ENCODE peak calls at places on chromosomes 4 and X, in ten cellular contexts. One of them, this sample, is unnamed.

GRCh38 chr4:1298461-1298860 is 8.8 kb downstream of the MAEA start:
- DNase-seq in B cell: no peak
- DNase-seq in activated CD4-positive, alpha-beta T cell treated with anti-CD3 and anti-CD28 coated beads for 24 hours: no peak
- DNase-seq in CD8-positive, alpha-beta memory T cell: no peak
- DNase-seq in stimulated activated CD4-positive, alpha-beta T cell treated with anti-CD3 and anti-CD28 coated beads, Interleukin-15, amount 100 ng/mL, for 1 hour: no peak
- DNase-seq in COR-L47: no peak
- DNase-seq in HCT116: no peak
- DNase-seq in NCI-H187: no peak
- DNase-seq in GF-D8: no peak
- DNase-seq in cardiac septum: no peak
- DNase-seq in this sample: no peak

GRCh38 chr4:176788971-176789370 is 3.8 kb downstream of the VEGFC start:
- DNase-seq in B cell: no peak
- DNase-seq in activated CD4-positive, alpha-beta T cell treated with anti-CD3 and anti-CD28 coated beads for 24 hours: no peak
- DNase-seq in CD8-positive, alpha-beta memory T cell: no peak
- DNase-seq in stimulated activated CD4-positive, alpha-beta T cell treated with anti-CD3 and anti-CD28 coated beads, Interleukin-15, amount 100 ng/mL, for 1 hour: no peak
- DNase-seq in COR-L47: no peak
- DNase-seq in HCT116: no peak
- DNase-seq in NCI-H187: no peak
- DNase-seq in GF-D8: no peak
- DNase-seq in cardiac septum: no peak
- DNase-seq in this sample: no peak

GRCh38 chr4:169115144-169115896 is 105.3 kb upstream of the CBR4 start:
- DNase-seq in B cell: no peak
- DNase-seq in activated CD4-positive, alpha-beta T cell treated with anti-CD3 and anti-CD28 coated beads for 24 hours: no peak
- DNase-seq in CD8-positive, alpha-beta memory T cell: no peak
- DNase-seq in stimulated activated CD4-positive, alpha-beta T cell treated with anti-CD3 and anti-CD28 coated beads, Interleukin-15, amount 100 ng/mL, for 1 hour: no peak
- DNase-seq in COR-L47: no peak
- DNase-seq in HCT116: no peak
- DNase-seq in NCI-H187: no peak
- DNase-seq in GF-D8: no peak
- DNase-seq in cardiac septum: no peak
- DNase-seq in this sample: no peak

GRCh38 chrX:53288173-53288572 is 6.8 kb upstream of the IQSEC2 start:
- DNase-seq in B cell: no peak
- DNase-seq in activated CD4-positive, alpha-beta T cell treated with anti-CD3 and anti-CD28 coated beads for 24 hours: no peak
- DNase-seq in CD8-positive, alpha-beta memory T cell: peak
- DNase-seq in stimulated activated CD4-positive, alpha-beta T cell treated with anti-CD3 and anti-CD28 coated beads, Interleukin-15, amount 100 ng/mL, for 1 hour: no peak
- DNase-seq in COR-L47: peak
- DNase-seq in HCT116: no peak
- DNase-seq in NCI-H187: no peak
- DNase-seq in GF-D8: no peak
- DNase-seq in cardiac septum: peak
- DNase-seq in this sample: peak

GRCh38 chr4:168488800-168489404 is 8.0 kb upstream of the PALLD start:
- DNase-seq in B cell: no peak
- DNase-seq in activated CD4-positive, alpha-beta T cell treated with anti-CD3 and anti-CD28 coated beads for 24 hours: no peak
- DNase-seq in CD8-positive, alpha-beta memory T cell: no peak
- DNase-seq in stimulated activated CD4-positive, alpha-beta T cell treated with anti-CD3 and anti-CD28 coated beads, Interleukin-15, amount 100 ng/mL, for 1 hour: no peak
- DNase-seq in COR-L47: no peak
- DNase-seq in HCT116: no peak
- DNase-seq in NCI-H187: no peak
- DNase-seq in GF-D8: peak
- DNase-seq in cardiac septum: no peak
- DNase-seq in this sample: no peak

GRCh38 chr4:88097781-88098180 is 60.7 kb downstream of the ABCG2 start:
- DNase-seq in B cell: no peak
- DNase-seq in activated CD4-positive, alpha-beta T cell treated with anti-CD3 and anti-CD28 coated beads for 24 hours: no peak
- DNase-seq in CD8-positive, alpha-beta memory T cell: no peak
- DNase-seq in stimulated activated CD4-positive, alpha-beta T cell treated with anti-CD3 and anti-CD28 coated beads, Interleukin-15, amount 100 ng/mL, for 1 hour: no peak
- DNase-seq in COR-L47: no peak
- DNase-seq in HCT116: no peak
- DNase-seq in NCI-H187: no peak
- DNase-seq in GF-D8: no peak
- DNase-seq in cardiac septum: no peak
- DNase-seq in this sample: no peak

GRCh38 chr4:141801558-141801957 is 165.2 kb downstream of the IL15 start:
- DNase-seq in B cell: no peak
- DNase-seq in activated CD4-positive, alpha-beta T cell treated with anti-CD3 and anti-CD28 coated beads for 24 hours: no peak
- DNase-seq in CD8-positive, alpha-beta memory T cell: no peak
- DNase-seq in stimulated activated CD4-positive, alpha-beta T cell treated with anti-CD3 and anti-CD28 coated beads, Interleukin-15, amount 100 ng/mL, for 1 hour: no peak
- DNase-seq in COR-L47: no peak
- DNase-seq in HCT116: no peak
- DNase-seq in NCI-H187: no peak
- DNase-seq in GF-D8: no peak
- DNase-seq in cardiac septum: no peak
- DNase-seq in this sample: no peak

GRCh38 chrX:19799319-19800182 is 87.8 kb downstream of the SH3KBP1 start:
- DNase-seq in B cell: no peak
- DNase-seq in activated CD4-positive, alpha-beta T cell treated with anti-CD3 and anti-CD28 coated beads for 24 hours: no peak
- DNase-seq in CD8-positive, alpha-beta memory T cell: peak
- DNase-seq in stimulated activated CD4-positive, alpha-beta T cell treated with anti-CD3 and anti-CD28 coated beads, Interleukin-15, amount 100 ng/mL, for 1 hour: peak
- DNase-seq in COR-L47: no peak
- DNase-seq in HCT116: no peak
- DNase-seq in NCI-H187: no peak
- DNase-seq in GF-D8: no peak
- DNase-seq in cardiac septum: no peak
- DNase-seq in this sample: peak

GRCh38 chr4:147586637-147587036 is 30.6 kb upstream of the TMEM184C start:
- DNase-seq in B cell: no peak
- DNase-seq in activated CD4-positive, alpha-beta T cell treated with anti-CD3 and anti-CD28 coated beads for 24 hours: no peak
- DNase-seq in CD8-positive, alpha-beta memory T cell: no peak
- DNase-seq in stimulated activated CD4-positive, alpha-beta T cell treated with anti-CD3 and anti-CD28 coated beads, Interleukin-15, amount 100 ng/mL, for 1 hour: no peak
- DNase-seq in COR-L47: no peak
- DNase-seq in HCT116: no peak
- DNase-seq in NCI-H187: no peak
- DNase-seq in GF-D8: no peak
- DNase-seq in cardiac septum: no peak
- DNase-seq in this sample: no peak

GRCh38 chr4:182277402-182277801 is 34.2 kb downstream of the TENM3 start:
- DNase-seq in B cell: no peak
- DNase-seq in activated CD4-positive, alpha-beta T cell treated with anti-CD3 and anti-CD28 coated beads for 24 hours: no peak
- DNase-seq in CD8-positive, alpha-beta memory T cell: no peak
- DNase-seq in stimulated activated CD4-positive, alpha-beta T cell treated with anti-CD3 and anti-CD28 coated beads, Interleukin-15, amount 100 ng/mL, for 1 hour: no peak
- DNase-seq in COR-L47: no peak
- DNase-seq in HCT116: no peak
- DNase-seq in NCI-H187: no peak
- DNase-seq in GF-D8: no peak
- DNase-seq in cardiac septum: no peak
- DNase-seq in this sample: no peak

GRCh38 chrX:82589410-82589809 is 918.7 kb upstream of the POU3F4 start:
- DNase-seq in B cell: no peak
- DNase-seq in activated CD4-positive, alpha-beta T cell treated with anti-CD3 and anti-CD28 coated beads for 24 hours: no peak
- DNase-seq in CD8-positive, alpha-beta memory T cell: no peak
- DNase-seq in stimulated activated CD4-positive, alpha-beta T cell treated with anti-CD3 and anti-CD28 coated beads, Interleukin-15, amount 100 ng/mL, for 1 hour: no peak
- DNase-seq in COR-L47: no peak
- DNase-seq in HCT116: peak
- DNase-seq in NCI-H187: no peak
- DNase-seq in GF-D8: no peak
- DNase-seq in cardiac septum: no peak
- DNase-seq in this sample: no peak

GRCh38 chrX:20637351-20637750 is 370.6 kb upstream of the RPS6KA3 start:
- DNase-seq in B cell: no peak
- DNase-seq in activated CD4-positive, alpha-beta T cell treated with anti-CD3 and anti-CD28 coated beads for 24 hours: no peak
- DNase-seq in CD8-positive, alpha-beta memory T cell: no peak
- DNase-seq in stimulated activated CD4-positive, alpha-beta T cell treated with anti-CD3 and anti-CD28 coated beads, Interleukin-15, amount 100 ng/mL, for 1 hour: no peak
- DNase-seq in COR-L47: no peak
- DNase-seq in HCT116: no peak
- DNase-seq in NCI-H187: no peak
- DNase-seq in GF-D8: no peak
- DNase-seq in cardiac septum: no peak
- DNase-seq in this sample: no peak

GRCh38 chrX:153476628-153477027 is 6.3 kb upstream of the HAUS7 start:
- DNase-seq in B cell: no peak
- DNase-seq in activated CD4-positive, alpha-beta T cell treated with anti-CD3 and anti-CD28 coated beads for 24 hours: no peak
- DNase-seq in CD8-positive, alpha-beta memory T cell: no peak
- DNase-seq in stimulated activated CD4-positive, alpha-beta T cell treated with anti-CD3 and anti-CD28 coated beads, Interleukin-15, amount 100 ng/mL, for 1 hour: no peak
- DNase-seq in COR-L47: no peak
- DNase-seq in HCT116: no peak
- DNase-seq in NCI-H187: no peak
- DNase-seq in GF-D8: no peak
- DNase-seq in cardiac septum: no peak
- DNase-seq in this sample: no peak

GRCh38 chr4:111671756-111672155 is 473.5 kb upstream of the FAM241A start:
- DNase-seq in B cell: no peak
- DNase-seq in activated CD4-positive, alpha-beta T cell treated with anti-CD3 and anti-CD28 coated beads for 24 hours: no peak
- DNase-seq in CD8-positive, alpha-beta memory T cell: no peak
- DNase-seq in stimulated activated CD4-positive, alpha-beta T cell treated with anti-CD3 and anti-CD28 coated beads, Interleukin-15, amount 100 ng/mL, for 1 hour: no peak
- DNase-seq in COR-L47: no peak
- DNase-seq in HCT116: no peak
- DNase-seq in NCI-H187: no peak
- DNase-seq in GF-D8: no peak
- DNase-seq in cardiac septum: no peak
- DNase-seq in this sample: no peak

GRCh38 chr4:86387013-86387412 is 27.2 kb upstream of the MAPK10 start:
- DNase-seq in B cell: no peak
- DNase-seq in activated CD4-positive, alpha-beta T cell treated with anti-CD3 and anti-CD28 coated beads for 24 hours: no peak
- DNase-seq in CD8-positive, alpha-beta memory T cell: no peak
- DNase-seq in stimulated activated CD4-positive, alpha-beta T cell treated with anti-CD3 and anti-CD28 coated beads, Interleukin-15, amount 100 ng/mL, for 1 hour: no peak
- DNase-seq in COR-L47: no peak
- DNase-seq in HCT116: no peak
- DNase-seq in NCI-H187: no peak
- DNase-seq in GF-D8: no peak
- DNase-seq in cardiac septum: no peak
- DNase-seq in this sample: no peak

GRCh38 chr4:26141916-26142638 is 178.7 kb upstream of the RBPJ start:
- DNase-seq in B cell: no peak
- DNase-seq in activated CD4-positive, alpha-beta T cell treated with anti-CD3 and anti-CD28 coated beads for 24 hours: no peak
- DNase-seq in CD8-positive, alpha-beta memory T cell: no peak
- DNase-seq in stimulated activated CD4-positive, alpha-beta T cell treated with anti-CD3 and anti-CD28 coated beads, Interleukin-15, amount 100 ng/mL, for 1 hour: no peak
- DNase-seq in COR-L47: no peak
- DNase-seq in HCT116: no peak
- DNase-seq in NCI-H187: no peak
- DNase-seq in GF-D8: no peak
- DNase-seq in cardiac septum: no peak
- DNase-seq in this sample: peak

GRCh38 chr4:72974694-72975487 is 94.6 kb downstream of the COX18 start:
- DNase-seq in B cell: no peak
- DNase-seq in activated CD4-positive, alpha-beta T cell treated with anti-CD3 and anti-CD28 coated beads for 24 hours: no peak
- DNase-seq in CD8-positive, alpha-beta memory T cell: no peak
- DNase-seq in stimulated activated CD4-positive, alpha-beta T cell treated with anti-CD3 and anti-CD28 coated beads, Interleukin-15, amount 100 ng/mL, for 1 hour: no peak
- DNase-seq in COR-L47: peak
- DNase-seq in HCT116: no peak
- DNase-seq in NCI-H187: peak
- DNase-seq in GF-D8: no peak
- DNase-seq in cardiac septum: no peak
- DNase-seq in this sample: peak

GRCh38 chrX:68203656-68204055 is 229.6 kb downstream of the OPHN1 start:
- DNase-seq in B cell: no peak
- DNase-seq in activated CD4-positive, alpha-beta T cell treated with anti-CD3 and anti-CD28 coated beads for 24 hours: no peak
- DNase-seq in CD8-positive, alpha-beta memory T cell: no peak
- DNase-seq in stimulated activated CD4-positive, alpha-beta T cell treated with anti-CD3 and anti-CD28 coated beads, Interleukin-15, amount 100 ng/mL, for 1 hour: no peak
- DNase-seq in COR-L47: no peak
- DNase-seq in HCT116: no peak
- DNase-seq in NCI-H187: no peak
- DNase-seq in GF-D8: no peak
- DNase-seq in cardiac septum: no peak
- DNase-seq in this sample: no peak

GRCh38 chr4:34196375-34196774 is 2047.9 kb downstream of the ARAP2 start:
- DNase-seq in B cell: no peak
- DNase-seq in activated CD4-positive, alpha-beta T cell treated with anti-CD3 and anti-CD28 coated beads for 24 hours: no peak
- DNase-seq in CD8-positive, alpha-beta memory T cell: no peak
- DNase-seq in stimulated activated CD4-positive, alpha-beta T cell treated with anti-CD3 and anti-CD28 coated beads, Interleukin-15, amount 100 ng/mL, for 1 hour: no peak
- DNase-seq in COR-L47: no peak
- DNase-seq in HCT116: no peak
- DNase-seq in NCI-H187: no peak
- DNase-seq in GF-D8: no peak
- DNase-seq in cardiac septum: no peak
- DNase-seq in this sample: no peak

GRCh38 chr4:136863756-136864155 is 668.5 kb downstream of the PCDH18 start:
- DNase-seq in B cell: no peak
- DNase-seq in activated CD4-positive, alpha-beta T cell treated with anti-CD3 and anti-CD28 coated beads for 24 hours: no peak
- DNase-seq in CD8-positive, alpha-beta memory T cell: no peak
- DNase-seq in stimulated activated CD4-positive, alpha-beta T cell treated with anti-CD3 and anti-CD28 coated beads, Interleukin-15, amount 100 ng/mL, for 1 hour: no peak
- DNase-seq in COR-L47: no peak
- DNase-seq in HCT116: peak
- DNase-seq in NCI-H187: no peak
- DNase-seq in GF-D8: no peak
- DNase-seq in cardiac septum: no peak
- DNase-seq in this sample: no peak

This sample was measured in NCI-H1417.